ENCODE peak calls at places on chromosomes 13 and 19, in eight cellular contexts. M, Q, I, N, F, G, E and J are unnamed samples. For H4K20me1, the result is how much of the 10 kb centered on the place peaks cover.

GRCh38 chr19:39752390-39752789 is 14.6 kb upstream of the CLC start:
- DNase-seq in M (no peak), Q (no peak), I (no peak), N (no peak), F (no peak), G (no peak), E (no peak), J (no peak)

GRCh38 chr19:46915386-46915785 is 54.6 kb downstream of the ARHGAP35 start:
- DNase-seq in M (no peak), Q (no peak), I (no peak), N (no peak), F (no peak), G (no peak), E (no peak), J (peak)

GRCh38 chr19:58372311-58373133 is 8.3 kb downstream of the ZNF837 start:
- DNase-seq in M (no peak), Q (no peak), I (no peak), N (no peak), F (no peak), G (peak), E (peak), J (no peak)

GRCh38 chr19:5545051-5545450 is 22.7 kb downstream of the TINCR start:
- DNase-seq in M (no peak), Q (no peak), I (no peak), N (no peak), F (no peak), G (no peak), E (no peak), J (no peak)

GRCh38 chr13:42064966-42065365 is 16.5 kb downstream of the DGKH start:
- DNase-seq in M (no peak), Q (no peak), I (no peak), N (peak), F (no peak), G (no peak), E (no peak), J (no peak)

GRCh38 chr19:35262101-35262761 is 6.5 kb upstream of the USF2 start:
- DNase-seq in M (no peak), Q (no peak), I (no peak), N (no peak), F (no peak), G (no peak), E (no peak), J (no peak)

GRCh38 chr13:28564030-28564429 is 69.1 kb upstream of the FLT1 start:
- DNase-seq in M (peak), Q (no peak), I (no peak), N (no peak), F (no peak), G (peak), E (no peak), J (no peak)

GRCh38 chr19:54201980-54202379 is 1.3 kb downstream of the RPS9 start:
- DNase-seq in M (no peak), Q (no peak), I (no peak), N (no peak), F (no peak), G (no peak), E (no peak), J (no peak)

GRCh38 chr13:23808803-23809202 is 80.4 kb downstream of the MIPEP start:
- DNase-seq in M (no peak), Q (no peak), I (no peak), N (no peak), F (no peak), G (no peak), E (no peak), J (no peak)

GRCh38 chr19:43476606-43477005 is 11.2 kb upstream of the LYPD3 start:
- DNase-seq in M (no peak), Q (no peak), I (no peak), N (peak), F (peak), G (peak), E (no peak), J (no peak)

GRCh38 chr19:55383279-55383788 is 758 bp downstream of the TMEM238 start:
- DNase-seq in M (no peak), Q (no peak), I (no peak), N (no peak), F (no peak), G (no peak), E (peak), J (no peak)

GRCh38 chr13:26213345-26213744 is 8.8 kb downstream of the RNF6 start:
- DNase-seq in M (no peak), Q (no peak), I (no peak), N (no peak), F (no peak), G (no peak), E (no peak), J (no peak)

GRCh38 chr13:37136633-37137032 is 31.2 kb upstream of the CSNK1A1L start:
- DNase-seq in M (no peak), Q (no peak), I (no peak), N (no peak), F (no peak), G (no peak), E (no peak), J (no peak)

GRCh38 chr19:1474011-1474764 is 4.8 kb downstream of the C19orf25 start:
- DNase-seq in M (no peak), Q (no peak), I (no peak), N (peak), F (peak), G (no peak), E (no peak), J (no peak)

GRCh38 chr13:112247471-112248405 is 128.4 kb upstream of the SPACA7 start:
- DNase-seq in M (no peak), Q (no peak), I (no peak), N (no peak), F (no peak), G (no peak), E (no peak), J (no peak)

DNA sequence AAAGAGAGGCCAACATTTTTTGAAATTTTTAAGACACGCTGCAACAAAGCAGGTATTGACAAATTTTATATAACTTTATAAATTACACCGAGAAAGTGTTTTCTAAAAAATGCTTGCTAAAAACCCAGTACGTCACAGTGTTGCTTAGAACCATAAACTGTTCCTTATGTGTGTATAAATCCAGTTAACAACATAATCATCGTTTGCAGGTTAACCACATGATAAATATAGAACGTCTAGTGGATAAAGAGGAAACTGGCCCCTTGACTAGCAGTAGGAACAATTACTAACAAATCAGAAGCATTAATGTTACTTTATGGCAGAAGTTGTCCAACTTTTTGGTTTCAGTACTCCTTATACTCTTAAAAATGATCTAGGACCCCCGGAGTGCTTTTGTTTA is 1.2 kb downstream of the BRCA2 start:
- DNase-seq in M (no peak), Q (no peak), I (no peak), N (no peak), F (no peak), G (no peak), E (no peak), J (no peak)
- H2AFZ ChIP-seq in M (peak), Q (peak), I (no peak), N (no peak), F (no peak), G (peak), E (peak), J (no peak)

GRCh38 chr19:42287826-42288107 is 14.2 kb upstream of the PRR19 start:
- DNase-seq in M (no peak), Q (no peak), I (no peak), N (no peak), F (no peak), G (no peak), E (no peak), J (no peak)
- H4K20me1 ChIP-seq in M (under half), Q (half or more), I (under half), N (under half), F (under half), G (under half), E (under half), J (under half)

DNA sequence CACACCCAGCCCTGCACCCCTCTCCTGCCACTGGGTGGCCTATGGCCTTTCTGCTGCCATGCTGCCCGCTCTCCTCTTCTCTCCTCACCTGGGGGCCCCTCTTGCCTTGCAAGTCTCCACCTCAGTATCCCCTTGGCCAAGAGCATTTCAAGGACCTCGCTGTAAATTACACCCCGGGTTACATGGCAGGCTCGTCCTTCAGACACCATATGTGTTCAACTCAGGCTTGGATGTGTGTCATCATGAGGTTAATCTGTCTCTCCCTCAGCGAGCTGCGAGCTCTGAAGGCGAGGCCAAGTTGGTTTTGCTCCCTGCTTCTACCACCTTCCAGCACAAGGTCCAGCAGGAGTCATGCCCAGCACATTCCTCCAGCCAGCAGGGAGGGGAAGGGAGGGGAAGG is 74.8 kb upstream of the TM9SF2 start:
- DNase-seq in M (no peak), Q (no peak), I (no peak), N (no peak), F (no peak), G (no peak), E (no peak), J (no peak)
- H2AFZ ChIP-seq in M (no peak), Q (no peak), I (no peak), N (no peak), F (no peak), G (no peak), E (no peak), J (no peak)

GRCh38 chr13:114097893-114098688 is 34.3 kb downstream of the RASA3 start:
- DNase-seq in M (no peak), Q (no peak), I (no peak), N (no peak), F (no peak), G (no peak), E (no peak), J (no peak)

GRCh38 chr13:114100446-114101320 is 31.7 kb downstream of the RASA3 start:
- DNase-seq in M (no peak), Q (no peak), I (peak), N (peak), F (no peak), G (no peak), E (no peak), J (no peak)

GRCh38 chr13:114099191-114099590 is 33.2 kb downstream of the RASA3 start:
- DNase-seq in M (peak), Q (peak), I (peak), N (peak), F (peak), G (peak), E (no peak), J (peak)

GRCh38 chr13:114101325-114101821 is 31.1 kb downstream of the RASA3 start:
- DNase-seq in M (no peak), Q (no peak), I (no peak), N (peak), F (no peak), G (no peak), E (no peak), J (no peak)

GRCh38 chr13:114099918-114100445 is 32.4 kb downstream of the RASA3 start:
- DNase-seq in M (no peak), Q (peak), I (peak), N (peak), F (peak), G (peak), E (peak), J (peak)
- H4K20me1 ChIP-seq in M (under half), Q (under half), I (under half), N (under half), F (half or more), G (under half), E (under half), J (under half)

GRCh38 chr13:92761710-92762109 is 464.9 kb upstream of the GPC6 start:
- DNase-seq in M (no peak), Q (no peak), I (no peak), N (no peak), F (no peak), G (no peak), E (no peak), J (no peak)

GRCh38 chr13:92768592-92768991 is 458.0 kb upstream of the GPC6 start:
- DNase-seq in M (no peak), Q (no peak), I (no peak), N (no peak), F (no peak), G (no peak), E (no peak), J (no peak)

GRCh38 chr13:92769064-92769463 is 457.5 kb upstream of the GPC6 start:
- DNase-seq in M (no peak), Q (no peak), I (no peak), N (no peak), F (peak), G (no peak), E (no peak), J (no peak)

DNA sequence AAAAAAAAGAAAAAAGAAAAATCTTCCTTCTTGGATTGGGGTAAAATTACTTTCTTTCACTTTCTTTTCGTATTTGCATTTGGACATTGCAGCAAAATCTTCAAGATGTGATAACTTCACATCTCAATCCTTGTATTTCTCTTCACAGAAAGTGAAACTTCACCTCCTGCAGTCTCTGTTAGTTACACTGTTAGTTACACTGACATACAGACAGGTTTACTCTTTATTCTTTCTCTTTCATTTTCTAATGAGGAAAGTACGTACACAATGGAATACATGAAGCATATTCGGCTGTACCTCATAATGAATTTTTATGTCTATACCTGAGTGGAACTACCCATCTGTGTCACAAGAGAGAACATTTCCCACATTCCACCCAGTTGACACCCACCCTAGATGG is 459.1 kb upstream of the GPC6 start:
- DNase-seq in M (no peak), Q (no peak), I (peak), N (no peak), F (no peak), G (no peak), E (no peak), J (no peak)
- H2AFZ ChIP-seq in M (no peak), Q (no peak), I (peak), N (no peak), F (no peak), G (peak), E (no peak), J (no peak)

GRCh38 chr19:2675892-2676291 is 26.6 kb downstream of the GNG7 start:
- DNase-seq in M (no peak), Q (no peak), I (no peak), N (no peak), F (no peak), G (no peak), E (no peak), J (no peak)
- H4K20me1 ChIP-seq in M (under half), Q (under half), I (under half), N (under half), F (under half), G (under half), E (under half), J (under half)

GRCh38 chr13:49307365-49307764 is 59.6 kb downstream of the CDADC1 start:
- DNase-seq in M (no peak), Q (no peak), I (no peak), N (no peak), F (no peak), G (no peak), E (no peak), J (no peak)
- H2AFZ ChIP-seq in M (no peak), Q (no peak), I (no peak), N (no peak), F (no peak), G (no peak), E (no peak), J (no peak)

GRCh38 chr13:74114641-74115040 is 19.6 kb downstream of the KLF12 start:
- DNase-seq in M (no peak), Q (no peak), I (no peak), N (no peak), F (no peak), G (no peak), E (no peak), J (no peak)

GRCh38 chr13:74114202-74114601 is 20.0 kb downstream of the KLF12 start:
- DNase-seq in M (no peak), Q (no peak), I (no peak), N (peak), F (peak), G (peak), E (no peak), J (no peak)

GRCh38 chr13:74111901-74112824 is 22.0 kb downstream of the KLF12 start:
- DNase-seq in M (no peak), Q (no peak), I (no peak), N (no peak), F (no peak), G (no peak), E (no peak), J (no peak)

GRCh38 chr13:74117207-74117705 is 16.9 kb downstream of the KLF12 start:
- DNase-seq in M (no peak), Q (no peak), I (no peak), N (no peak), F (no peak), G (no peak), E (no peak), J (no peak)

DNA sequence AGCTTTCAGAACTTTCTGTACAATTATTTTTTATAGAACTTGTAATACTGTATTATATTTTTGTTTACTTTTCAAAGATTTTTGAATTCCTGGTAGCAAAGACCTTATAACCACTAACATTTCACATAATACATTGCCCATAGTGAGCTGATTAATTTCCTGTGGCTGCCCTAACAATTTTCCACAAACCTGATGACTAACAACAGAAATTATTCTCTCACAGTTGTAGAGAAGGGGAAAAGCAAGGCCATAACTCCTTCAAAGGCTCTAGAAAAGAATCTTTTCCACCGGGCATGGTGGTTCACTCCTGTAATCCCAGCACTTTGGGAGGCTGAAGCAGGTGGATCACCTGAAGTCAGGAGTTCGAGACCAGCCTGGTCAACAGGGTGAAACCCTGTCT is 19.1 kb downstream of the KLF12 start:
- DNase-seq in M (no peak), Q (no peak), I (no peak), N (peak), F (peak), G (peak), E (no peak), J (no peak)
- H4K20me1 ChIP-seq in M (under half), Q (under half), I (under half), N (under half), F (under half), G (under half), E (under half), J (under half)

GRCh38 chr19:21602105-21602658 is 96.8 kb downstream of the ZNF429 start:
- DNase-seq in M (no peak), Q (no peak), I (no peak), N (no peak), F (no peak), G (no peak), E (no peak), J (no peak)

GRCh38 chr19:21604351-21604926 is 99.0 kb downstream of the ZNF429 start:
- DNase-seq in M (peak), Q (peak), I (no peak), N (peak), F (peak), G (peak), E (peak), J (no peak)

GRCh38 chr19:21607453-21607852 is 102.1 kb downstream of the ZNF429 start:
- DNase-seq in M (no peak), Q (no peak), I (no peak), N (no peak), F (no peak), G (no peak), E (no peak), J (no peak)

GRCh38 chr19:21604941-21605548 is 99.6 kb downstream of the ZNF429 start:
- DNase-seq in M (no peak), Q (no peak), I (no peak), N (peak), F (no peak), G (no peak), E (no peak), J (no peak)

DNA sequence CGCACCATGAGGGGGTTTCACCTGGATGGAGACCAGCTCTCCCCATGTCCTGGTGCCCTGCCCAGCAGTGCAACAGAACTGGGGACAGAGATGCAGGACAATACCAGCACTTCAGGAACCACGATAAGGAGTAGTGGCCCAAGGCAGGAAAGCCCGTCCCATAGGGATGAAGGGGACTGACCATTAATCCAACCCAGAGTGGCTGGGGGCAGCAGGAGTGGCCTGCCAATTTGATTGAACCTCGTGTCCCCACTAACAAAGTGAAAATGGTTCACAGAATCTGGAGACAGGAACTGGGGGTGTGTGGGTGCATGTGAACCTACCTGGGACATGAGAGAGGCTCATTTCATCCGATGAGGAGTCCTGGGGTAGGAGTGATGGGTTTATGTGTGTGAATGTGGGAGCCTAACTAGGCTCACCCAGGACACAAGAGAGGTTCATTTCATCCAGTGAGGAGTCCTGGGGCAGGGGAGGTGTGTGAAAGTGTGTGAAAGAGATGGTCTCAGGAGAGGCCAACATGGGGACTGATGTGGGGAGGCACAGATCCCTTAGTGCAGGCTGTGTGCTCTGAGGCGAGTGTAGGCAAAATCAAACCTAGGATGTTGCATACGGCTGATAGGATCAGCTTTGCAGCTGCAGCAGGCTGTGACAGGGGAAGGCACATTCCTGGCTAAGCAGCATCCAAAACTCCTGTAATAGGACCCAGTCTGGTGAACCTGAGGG is 98.2 kb downstream of the ZNF429 start:
- DNase-seq in M (no peak), Q (no peak), I (no peak), N (peak), F (no peak), G (no peak), E (peak), J (no peak)
- H2AFZ ChIP-seq in M (no peak), Q (no peak), I (no peak), N (no peak), F (no peak), G (peak), E (peak), J (no peak)

GRCh38 chr19:9850235-9850959 is 15.3 kb downstream of the PIN1 start:
- DNase-seq in M (no peak), Q (no peak), I (no peak), N (no peak), F (no peak), G (no peak), E (peak), J (no peak)
- H4K20me1 ChIP-seq in M (under half), Q (under half), I (under half), N (under half), F (under half), G (under half), E (under half), J (under half)